ENCODE peak calls at places on chromosomes 3 and 15, in six cellular contexts. P, A, L, I, D and W are unnamed samples.

GRCh38 chr15:68114356-68114755 is 60.2 kb downstream of the PIAS1 start:
- DNase-seq in A (no peak), P (peak), L (no peak), D (no peak), I (no peak), W (no peak)

GRCh38 chr15:34994925-34995324 is 6.8 kb upstream of the ZNF770 start:
- DNase-seq in A (no peak), I (no peak), D (no peak), L (no peak), P (no peak), W (no peak)

GRCh38 chr3:23264413-23264812 is 61.3 kb downstream of the UBE2E2 start:
- DNase-seq in I (no peak), D (no peak), A (no peak), L (no peak), P (peak), W (no peak)

GRCh38 chr15:68609618-68610017 is 30.8 kb downstream of the CORO2B start:
- DNase-seq in L (no peak), D (peak), A (peak), I (no peak), P (peak), W (no peak)

GRCh38 chr3:184812845-184813157 is 835 bp downstream of the VPS8 start:
- DNase-seq in I (no peak), P (no peak), A (no peak), L (no peak), D (no peak), W (no peak)

GRCh38 chr3:53713626-53714025 is 132.6 kb downstream of the CHDH start:
- DNase-seq in L (peak), D (no peak), P (peak), A (no peak), I (no peak), W (no peak)

GRCh38 chr3:171977426-171977825 is 62.0 kb upstream of the FNDC3B start:
- DNase-seq in P (no peak), L (no peak), I (no peak), A (no peak), D (no peak), W (no peak)

GRCh38 chr15:29452881-29453731 is 183.5 kb upstream of the NSMCE3 start:
- DNase-seq in P (peak), I (no peak), A (no peak), D (no peak), L (no peak), W (peak)

GRCh38 chr15:77722759-77723460 is 90.2 kb upstream of the LINGO1 start:
- DNase-seq in I (no peak), L (no peak), A (no peak), D (no peak), P (no peak), W (no peak)

GRCh38 chr3:159102001-159102400 is 300.1 kb downstream of the MFSD1 start:
- DNase-seq in A (no peak), I (no peak), D (no peak), L (no peak), P (no peak), W (no peak)

GRCh38 chr3:43871627-43872245 is 181.0 kb downstream of the ABHD5 start:
- DNase-seq in A (no peak), P (peak), D (no peak), I (no peak), L (no peak), W (no peak)

GRCh38 chr3:51967384-51968174 is at the start of gene PCBP4:
- DNase-seq in A (peak), L (peak), D (peak), I (no peak), P (peak), W (peak)
- TF ChIP-seq CTCF in A (no peak), L (no peak), D (no peak), I (no peak), P (no peak), W (no peak)

GRCh38 chr15:82748315-82748714 is 38.6 kb upstream of the AP3B2 start:
- DNase-seq in I (no peak), P (no peak), A (no peak), D (no peak), L (no peak), W (no peak)

GRCh38 chr15:82749951-82750830 is 40.5 kb upstream of the AP3B2 start:
- DNase-seq in L (peak), I (peak), P (peak), D (peak), A (peak), W (peak)

GRCh38 chr15:82750831-82751181 is 41.1 kb upstream of the AP3B2 start:
- DNase-seq in P (peak), A (no peak), I (no peak), D (no peak), L (no peak), W (peak)
- TF ChIP-seq CTCF in P (no peak), A (no peak), I (no peak), D (no peak), L (no peak), W (no peak)

GRCh38 chr3:141465221-141465620 is 21.6 kb upstream of the RASA2 start:
- DNase-seq in D (no peak), P (peak), I (no peak), A (no peak), L (no peak), W (no peak)
- TF ChIP-seq CTCF in D (no peak), P (peak), I (no peak), A (no peak), L (no peak), W (no peak)

GRCh38 chr3:18847583-18848197 is 300.6 kb upstream of the KCNH8 start:
- DNase-seq in L (no peak), A (no peak), D (no peak), I (no peak), P (no peak), W (no peak)
- TF ChIP-seq CTCF in L (no peak), A (no peak), D (no peak), I (no peak), P (no peak), W (peak)

GRCh38 chr15:79898369-79898768 is 1.6 kb upstream of the MTHFS start:
- DNase-seq in P (no peak), D (no peak), I (no peak), L (no peak), A (no peak), W (no peak)
- TF ChIP-seq CTCF in P (no peak), D (no peak), I (no peak), L (no peak), A (no peak), W (no peak)

GRCh38 chr3:175764722-175765121 is 905.6 kb downstream of the NAALADL2 start:
- DNase-seq in P (no peak), L (no peak), D (no peak), A (no peak), I (no peak), W (no peak)

DNA sequence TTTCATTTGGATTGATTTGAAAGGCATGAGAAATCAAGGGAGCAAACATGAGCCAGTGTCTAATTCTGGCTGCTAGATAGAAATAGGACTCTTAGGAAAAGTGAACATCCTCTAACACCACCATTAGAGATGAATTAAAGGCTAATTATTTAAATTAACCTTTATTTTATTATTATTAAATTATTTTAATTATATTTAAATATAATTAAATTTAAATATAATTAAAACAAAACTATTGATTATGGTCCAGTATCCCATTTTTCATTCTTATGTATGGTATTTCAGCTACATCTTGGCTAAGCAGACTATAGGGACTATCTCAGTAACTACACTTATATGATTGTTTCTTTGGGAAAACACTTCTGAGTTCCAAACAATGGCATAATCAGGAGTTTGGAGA is 904.8 kb downstream of the NAALADL2 start:
- DNase-seq in A (no peak), L (no peak), D (no peak), P (no peak), I (no peak), W (no peak)
- TF ChIP-seq CTCF in A (no peak), L (no peak), D (no peak), P (no peak), I (no peak), W (no peak)